ENCODE peak calls at places on chromosomes 11 and 22, in four cellular contexts. One of them, this sample, is unnamed.

GRCh38 chr22:27801197-27801615 is 350 bp downstream of the MN1 start:
- DNase-seq in memory B cell: peak
- DNase-seq in mesendoderm: peak
- DNase-seq in pulmonary artery endothelial cell: no peak
- DNase-seq in this sample: peak

GRCh38 chr11:119853581-119854360 is 124.8 kb upstream of the NECTIN1 start:
- DNase-seq in mesendoderm: no peak
- DNase-seq in memory B cell: no peak
- DNase-seq in pulmonary artery endothelial cell: no peak
- DNase-seq in this sample: no peak

GRCh38 chr11:47067401-47067800 is 109.3 kb downstream of the ARFGAP2 start:
- DNase-seq in pulmonary artery endothelial cell: no peak
- DNase-seq in mesendoderm: peak
- DNase-seq in memory B cell: no peak
- DNase-seq in this sample: peak

GRCh38 chr11:94125408-94126120 is 3.1 kb upstream of the PANX1 start:
- DNase-seq in memory B cell: no peak
- DNase-seq in pulmonary artery endothelial cell: no peak
- DNase-seq in mesendoderm: no peak
- DNase-seq in this sample: no peak

GRCh38 chr11:83042966-83043711 is 28.6 kb downstream of the RAB30 start:
- DNase-seq in memory B cell: no peak
- DNase-seq in pulmonary artery endothelial cell: no peak
- DNase-seq in mesendoderm: no peak
- DNase-seq in this sample: no peak

GRCh38 chr11:3138178-3139085 is 26.7 kb downstream of the OSBPL5 start:
- DNase-seq in mesendoderm: peak
- DNase-seq in pulmonary artery endothelial cell: no peak
- DNase-seq in memory B cell: no peak
- DNase-seq in this sample: peak

GRCh38 chr22:47270463-47271135 is 508.1 kb downstream of the TBC1D22A start:
- DNase-seq in memory B cell: no peak
- DNase-seq in pulmonary artery endothelial cell: no peak
- DNase-seq in mesendoderm: no peak
- DNase-seq in this sample: no peak

GRCh38 chr11:69273571-69273970 is 20.4 kb upstream of the MYEOV start:
- DNase-seq in mesendoderm: no peak
- DNase-seq in memory B cell: no peak
- DNase-seq in pulmonary artery endothelial cell: no peak
- DNase-seq in this sample: no peak

GRCh38 chr11:66341502-66342126 is 3.3 kb downstream of the BRMS1 start:
- DNase-seq in pulmonary artery endothelial cell: no peak
- DNase-seq in memory B cell: no peak
- DNase-seq in mesendoderm: no peak
- DNase-seq in this sample: no peak

GRCh38 chr11:118105657-118106305 is 19.0 kb upstream of the SMIM35 start:
- DNase-seq in pulmonary artery endothelial cell: no peak
- DNase-seq in mesendoderm: no peak
- DNase-seq in memory B cell: no peak
- DNase-seq in this sample: no peak

GRCh38 chr11:12841946-12842630 is 167.0 kb upstream of the RASSF10 start:
- DNase-seq in pulmonary artery endothelial cell: peak
- DNase-seq in memory B cell: no peak
- DNase-seq in mesendoderm: peak
- DNase-seq in this sample: no peak

GRCh38 chr22:49881856-49882255 is 28.2 kb downstream of the ZBED4 start:
- DNase-seq in mesendoderm: no peak
- DNase-seq in memory B cell: no peak
- DNase-seq in pulmonary artery endothelial cell: no peak
- DNase-seq in this sample: no peak

GRCh38 chr11:129041611-129042018 is 98.9 kb upstream of the TP53AIP1 start:
- DNase-seq in pulmonary artery endothelial cell: no peak
- DNase-seq in memory B cell: no peak
- DNase-seq in mesendoderm: no peak
- DNase-seq in this sample: no peak

GRCh38 chr11:1747753-1748466 is 2.5 kb downstream of the IFITM10 start:
- DNase-seq in pulmonary artery endothelial cell: no peak
- DNase-seq in memory B cell: no peak
- DNase-seq in mesendoderm: no peak
- DNase-seq in this sample: peak

GRCh38 chr22:39991164-39991860 is 3.4 kb upstream of the FAM83F start:
- DNase-seq in memory B cell: no peak
- DNase-seq in pulmonary artery endothelial cell: no peak
- DNase-seq in mesendoderm: peak
- DNase-seq in this sample: no peak

GRCh38 chr11:119376197-119376847 is 5.2 kb downstream of the USP2 start:
- DNase-seq in pulmonary artery endothelial cell: no peak
- DNase-seq in memory B cell: no peak
- DNase-seq in mesendoderm: no peak
- DNase-seq in this sample: peak

GRCh38 chr22:49668402-49668801 is 159.3 kb downstream of the BRD1 start:
- DNase-seq in pulmonary artery endothelial cell: no peak
- DNase-seq in mesendoderm: no peak
- DNase-seq in memory B cell: no peak
- DNase-seq in this sample: peak

GRCh38 chr11:45245237-45246045 is 40.7 kb downstream of the SYT13 start:
- DNase-seq in mesendoderm: no peak
- DNase-seq in memory B cell: no peak
- DNase-seq in pulmonary artery endothelial cell: no peak
- DNase-seq in this sample: no peak

GRCh38 chr22:45612940-45613339 is 58.7 kb upstream of the ATXN10 start:
- DNase-seq in mesendoderm: no peak
- DNase-seq in pulmonary artery endothelial cell: no peak
- DNase-seq in memory B cell: no peak
- DNase-seq in this sample: peak

GRCh38 chr11:110186867-110187266 is 93.7 kb downstream of the ZC3H12C start:
- DNase-seq in mesendoderm: no peak
- DNase-seq in memory B cell: no peak
- DNase-seq in pulmonary artery endothelial cell: no peak
- DNase-seq in this sample: no peak

GRCh38 chr11:69358398-69359080 is 64.6 kb downstream of the MYEOV start:
- DNase-seq in memory B cell: no peak
- DNase-seq in mesendoderm: no peak
- DNase-seq in pulmonary artery endothelial cell: no peak
- DNase-seq in this sample: peak

GRCh38 chr22:42397332-42398246 is 34.6 kb downstream of the NFAM1 start:
- DNase-seq in memory B cell: peak
- DNase-seq in mesendoderm: no peak
- DNase-seq in pulmonary artery endothelial cell: no peak
- DNase-seq in this sample: no peak

GRCh38 chr11:19239039-19239438 is 1.7 kb downstream of the E2F8 start:
- DNase-seq in memory B cell: no peak
- DNase-seq in pulmonary artery endothelial cell: no peak
- DNase-seq in mesendoderm: no peak
- DNase-seq in this sample: no peak

GRCh38 chr11:114156766-114157165 is 97.3 kb downstream of the ZBTB16 start:
- DNase-seq in memory B cell: no peak
- DNase-seq in mesendoderm: no peak
- DNase-seq in pulmonary artery endothelial cell: no peak
- DNase-seq in this sample: no peak

GRCh38 chr11:13102865-13103539 is 93.9 kb downstream of the RASSF10 start:
- DNase-seq in pulmonary artery endothelial cell: no peak
- DNase-seq in mesendoderm: no peak
- DNase-seq in memory B cell: no peak
- DNase-seq in this sample: no peak

GRCh38 chr11:88229303-88229702 is 54.1 kb upstream of the RAB38 start:
- DNase-seq in pulmonary artery endothelial cell: no peak
- DNase-seq in memory B cell: no peak
- DNase-seq in mesendoderm: no peak
- DNase-seq in this sample: no peak

GRCh38 chr22:37484115-37485005 is 1.8 kb downstream of the MFNG start:
- DNase-seq in memory B cell: peak
- DNase-seq in pulmonary artery endothelial cell: peak
- DNase-seq in mesendoderm: no peak
- DNase-seq in this sample: no peak

GRCh38 chr22:49574861-49575702 is 252.6 kb downstream of the BRD1 start:
- DNase-seq in mesendoderm: no peak
- DNase-seq in memory B cell: no peak
- DNase-seq in pulmonary artery endothelial cell: no peak
- DNase-seq in this sample: peak

GRCh38 chr22:29938285-29938693 is 55.3 kb downstream of the MTMR3 start:
- DNase-seq in pulmonary artery endothelial cell: no peak
- DNase-seq in mesendoderm: no peak
- DNase-seq in memory B cell: no peak
- DNase-seq in this sample: no peak

GRCh38 chr11:82969811-82970210 is 68.3 kb downstream of the DDIAS start:
- DNase-seq in mesendoderm: no peak
- DNase-seq in pulmonary artery endothelial cell: no peak
- DNase-seq in memory B cell: no peak
- DNase-seq in this sample: no peak

GRCh38 chr11:12827929-12828812 is 153.9 kb downstream of the TEAD1 start:
- DNase-seq in memory B cell: no peak
- DNase-seq in mesendoderm: peak
- DNase-seq in pulmonary artery endothelial cell: no peak
- DNase-seq in this sample: peak

GRCh38 chr11:93020248-93021088 is 51.0 kb downstream of the MTNR1B start:
- DNase-seq in memory B cell: no peak
- DNase-seq in mesendoderm: peak
- DNase-seq in pulmonary artery endothelial cell: no peak
- DNase-seq in this sample: no peak

GRCh38 chr22:35352214-35353111 is 28.4 kb upstream of the HMOX1 start:
- DNase-seq in memory B cell: peak
- DNase-seq in mesendoderm: peak
- DNase-seq in pulmonary artery endothelial cell: no peak
- DNase-seq in this sample: peak

GRCh38 chr22:25829808-25830777 is 88.1 kb downstream of the MYO18B start:
- DNase-seq in pulmonary artery endothelial cell: no peak
- DNase-seq in memory B cell: no peak
- DNase-seq in mesendoderm: no peak
- DNase-seq in this sample: no peak

GRCh38 chr22:20260071-20260722 is 7.9 kb downstream of the RTN4R start:
- DNase-seq in memory B cell: no peak
- DNase-seq in mesendoderm: no peak
- DNase-seq in pulmonary artery endothelial cell: no peak
- DNase-seq in this sample: no peak

GRCh38 chr22:44495629-44496028 is 2.4 kb downstream of the RTL6 start:
- DNase-seq in mesendoderm: no peak
- DNase-seq in memory B cell: no peak
- DNase-seq in pulmonary artery endothelial cell: no peak
- DNase-seq in this sample: no peak

GRCh38 chr11:1445741-1446445 is 40.7 kb downstream of the MOB2 start:
- DNase-seq in memory B cell: no peak
- DNase-seq in mesendoderm: peak
- DNase-seq in pulmonary artery endothelial cell: no peak
- DNase-seq in this sample: no peak

This sample was measured in endodermal cell.